ENCODE peak calls at places on chromosomes 5 and 9, in nine cellular contexts. T is left lung, P is RWPE2, K is astrocyte, E is left ventricle myocardium inferior, X is upper lobe of right lung, F is HCT116, B is vagina, R is foreskin keratinocyte. H is an unnamed sample.

GRCh38 chr9:19137282-19137681 is 10.0 kb upstream of the PLIN2 start:
- DNase-seq in T (no peak), P (no peak), K (peak; percentile 68), E (no peak), X (no peak), F (no peak), B (no peak), R (no peak), H (no peak)

GRCh38 chr5:28390341-28390740 is 1352.0 kb upstream of the CDH9 start:
- DNase-seq in T (no peak), P (no peak), K (no peak), E (no peak), X (no peak), F (no peak), B (no peak), R (no peak), H (no peak)

GRCh38 chr5:141328231-141328630 is 2.1 kb upstream of the PCDHGA1 start:
- DNase-seq in T (no peak), P (no peak), K (no peak), E (no peak), X (no peak), F (no peak), B (no peak), R (no peak), H (no peak)

GRCh38 chr5:38347040-38347763 is 88.8 kb downstream of the EGFLAM start:
- DNase-seq in T (no peak), P (no peak), K (no peak), E (no peak), X (no peak), F (no peak), B (no peak), R (peak; percentile 85), H (no peak)

GRCh38 chr5:98770158-98770910 is 3.1 kb upstream of the RGMB start:
- DNase-seq in T (peak; percentile 43), P (no peak), K (peak; percentile 54), E (peak; percentile 25), X (peak; percentile 72), F (no peak), B (no peak), R (peak; percentile 50), H (peak; percentile 68)

GRCh38 chr5:134435525-134435924 is 23.8 kb upstream of the CDKN2AIPNL start:
- DNase-seq in T (no peak), P (peak; percentile 88), K (peak; percentile 73), E (no peak), X (peak; percentile 6), F (peak; percentile 45), B (no peak), R (peak; percentile 97), H (no peak)

GRCh38 chr5:9562101-9562500 is 16.2 kb upstream of the SEMA5A start:
- DNase-seq in T (no peak), P (no peak), K (no peak), E (no peak), X (no peak), F (no peak), B (no peak), R (no peak), H (no peak)

GRCh38 chr5:33817301-33817700 is 74.5 kb downstream of the ADAMTS12 start:
- DNase-seq in T (no peak), P (no peak), K (peak; percentile 74), E (no peak), X (no peak), F (no peak), B (no peak), R (peak; percentile 63), H (no peak)

GRCh38 chr9:128067898-128068655 is at the start of gene SLC25A25:
- DNase-seq in T (peak; percentile 100), P (peak; percentile 99), K (peak; percentile 94), E (peak; percentile 100), X (peak; percentile 100), F (peak; percentile 97), B (peak; percentile 99), R (peak; percentile 97), H (peak; percentile 100)

GRCh38 chr5:135139397-135140134 is 105.5 kb upstream of the PITX1 start:
- DNase-seq in T (no peak), P (no peak), K (peak; percentile 84), E (no peak), X (no peak), F (peak; percentile 73), B (no peak), R (peak; percentile 79), H (no peak)

GRCh38 chr5:179763215-179763945 is 30.4 kb upstream of the LTC4S start:
- DNase-seq in T (peak; percentile 55), P (no peak), K (peak; percentile 87), E (peak; percentile 50), X (no peak), F (peak; percentile 38), B (no peak), R (peak; percentile 78), H (peak; percentile 78)

GRCh38 chr5:80437326-80437725 is 29.5 kb downstream of the ZFYVE16 start:
- DNase-seq in T (no peak), P (no peak), K (no peak), E (no peak), X (no peak), F (no peak), B (no peak), R (no peak), H (no peak)

GRCh38 chr5:53087596-53087995 is 22.0 kb downstream of the MOCS2 start:
- DNase-seq in T (no peak), P (no peak), K (no peak), E (no peak), X (no peak), F (no peak), B (no peak), R (no peak), H (no peak)

GRCh38 chr5:168683247-168683926 is 104.2 kb upstream of the PANK3 start:
- DNase-seq in T (no peak), P (no peak), K (no peak), E (no peak), X (no peak), F (no peak), B (no peak), R (no peak), H (no peak)

GRCh38 chr5:132673939-132674630 is at the start of gene IL4:
- DNase-seq in T (no peak), P (no peak), K (no peak), E (no peak), X (no peak), F (no peak), B (peak; percentile 72), R (no peak), H (no peak)

GRCh38 chr5:151156732-151157402 is 712 bp downstream of the ANXA6 start:
- DNase-seq in T (no peak), P (no peak), K (no peak), E (no peak), X (no peak), F (no peak), B (no peak), R (no peak), H (no peak)

GRCh38 chr9:71778085-71778484 is 9.8 kb upstream of the CEMIP2 start:
- DNase-seq in T (no peak), P (no peak), K (no peak), E (no peak), X (no peak), F (no peak), B (no peak), R (no peak), H (no peak)

GRCh38 chr9:71780953-71781352 is 12.6 kb upstream of the CEMIP2 start:
- DNase-seq in T (no peak), P (no peak), K (no peak), E (no peak), X (no peak), F (no peak), B (no peak), R (no peak), H (no peak)

GRCh38 chr9:71781391-71781790 is 13.1 kb upstream of the CEMIP2 start:
- DNase-seq in T (no peak), P (no peak), K (no peak), E (no peak), X (no peak), F (no peak), B (no peak), R (no peak), H (no peak)

DNA sequence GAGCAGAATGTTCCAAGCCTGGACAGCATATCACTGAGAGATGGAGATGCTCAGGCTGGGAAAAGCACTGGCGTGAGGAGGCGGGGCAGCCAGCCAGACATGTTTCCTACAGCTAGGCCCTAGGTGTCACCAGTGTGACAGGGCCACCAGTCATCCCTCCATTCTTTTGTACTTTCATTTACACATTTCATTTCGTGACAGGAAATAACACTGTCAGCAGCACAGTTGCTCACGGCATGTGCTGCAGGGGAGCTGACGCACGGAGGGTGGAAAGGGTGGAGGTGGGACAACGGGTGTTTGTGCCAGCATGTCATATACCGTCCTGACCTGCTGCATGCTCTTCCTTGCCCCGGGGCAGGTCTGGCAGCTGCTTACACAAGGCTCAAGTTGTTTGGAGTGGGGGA is 14.8 kb upstream of the CEMIP2 start:
- DNase-seq in T (peak; percentile 46), P (peak; percentile 62), K (no peak), E (no peak), X (peak; percentile 69), F (no peak), B (no peak), R (peak; percentile 90), H (no peak)
- TF ChIP-seq CTCF in T (no peak), P (peak; percentile 13), K (no peak), E (no peak), X (no peak), F (no peak), B (no peak), R (no peak), H (no peak)

GRCh38 chr9:16718952-16719351 is 151.5 kb downstream of the BNC2 start:
- DNase-seq in T (no peak), P (no peak), K (no peak), E (no peak), X (no peak), F (no peak), B (no peak), R (no peak), H (no peak)
- H3K27ac ChIP-seq in T (no peak overlapping the region), P (no peak overlapping the region), K (no peak overlapping the region), E (no peak overlapping the region), X (no peak overlapping the region), F (no peak overlapping the region), B (peak overlapping the region; percentile 49), R (no peak overlapping the region), H (no peak overlapping the region)

GRCh38 chr9:37010976-37011375 is 23.1 kb downstream of the PAX5 start:
- DNase-seq in T (no peak), P (no peak), K (no peak), E (no peak), X (no peak), F (no peak), B (no peak), R (no peak), H (no peak)
- H3K4me1 ChIP-seq in T (no peaks in the 10 kb centered on the region), P (no peaks in the 10 kb centered on the region), K (no peaks in the 10 kb centered on the region), E (no peaks in the 10 kb centered on the region), X (no peaks in the 10 kb centered on the region), F (no peaks in the 10 kb centered on the region), B (no peaks in the 10 kb centered on the region), R (no peaks in the 10 kb centered on the region), H (no peaks in the 10 kb centered on the region)

DNA sequence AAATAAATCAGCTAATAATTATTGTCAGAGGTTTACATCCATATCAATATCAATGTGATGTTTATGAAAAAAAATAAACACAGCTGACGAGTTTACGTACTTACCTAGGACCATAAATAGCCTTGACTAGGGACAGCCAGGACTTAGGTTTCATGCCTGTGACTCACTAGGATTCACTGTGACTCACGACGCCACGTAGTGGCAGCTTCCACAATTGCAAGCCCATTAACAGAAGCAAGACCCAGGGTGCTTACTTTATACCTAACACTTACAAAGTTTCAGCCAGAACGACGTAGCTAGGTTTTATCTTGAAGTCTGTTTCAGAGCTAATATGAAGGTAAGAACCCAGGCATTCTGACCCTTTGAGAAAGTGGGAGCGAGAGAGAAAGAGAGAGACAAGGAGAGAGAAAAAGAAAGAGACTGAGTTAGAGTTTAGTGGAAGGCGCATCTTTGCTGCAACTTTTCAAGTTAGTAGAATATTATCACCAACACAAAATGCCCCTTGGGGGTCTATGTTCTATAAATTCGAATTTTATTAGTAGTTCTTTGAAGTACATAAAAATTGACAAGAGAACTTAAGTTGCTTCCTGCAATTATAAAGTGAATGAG is 191.2 kb downstream of the GNA14 start:
- DNase-seq in T (peak; percentile 84), P (no peak), K (peak; percentile 74), E (peak; percentile 78), X (peak; percentile 87), F (peak; percentile 89), B (no peak), R (peak; percentile 72), H (peak; percentile 90)
- TF ChIP-seq CTCF in T (peak; percentile 89), P (peak; percentile 82), K (peak; percentile 96), E (peak; percentile 90), X (peak; percentile 97), F (peak; percentile 59), B (peak; percentile 74), R (peak; percentile 84), H (peak; percentile 78)

H was measured in tibial artery.